ENCODE peak calls at places on chromosomes 3 and 15, in four cellular contexts. J is left ventricle myocardium inferior, R is fibroblast of lung, W is B cell. V is an unnamed sample.

GRCh38 chr3:184726497-184726896 is 14.6 kb upstream of the MAGEF1 start:
- DNase-seq in J (no peak), R (no peak), W (no peak), V (no peak)

GRCh38 chr15:43370310-43370974 is 401 bp downstream of the ZSCAN29 start:
- DNase-seq in J (peak; percentile 15), R (peak; percentile 36), W (no peak), V (peak; percentile 13)

GRCh38 chr3:140765246-140765645 is 87.4 kb downstream of the TRIM42 start:
- DNase-seq in J (no peak), R (no peak), W (no peak), V (no peak)

GRCh38 chr3:78235841-78236240 is 1195.9 kb downstream of the ROBO2 start:
- DNase-seq in J (no peak), R (no peak), W (no peak), V (no peak)

GRCh38 chr15:88646951-88647350 is 8.1 kb downstream of the ISG20 start:
- DNase-seq in J (no peak), R (no peak), W (no peak), V (peak; percentile 0)

GRCh38 chr3:176714034-176714433 is 483.2 kb downstream of the TBL1XR1 start:
- DNase-seq in J (no peak), R (no peak), W (no peak), V (no peak)

GRCh38 chr3:85476891-85477495 is 518.2 kb downstream of the CADM2 start:
- DNase-seq in J (no peak), R (peak; percentile 5), W (no peak), V (no peak)

GRCh38 chr3:55405436-55405835 is 81.7 kb downstream of the WNT5A start:
- DNase-seq in J (no peak), R (peak; percentile 36), W (no peak), V (peak; percentile 26)

GRCh38 chr3:37590328-37591079 is 271.2 kb upstream of the CTDSPL start:
- DNase-seq in J (peak; percentile 50), R (no peak), W (no peak), V (no peak)

GRCh38 chr3:176574736-176575135 is 622.5 kb downstream of the TBL1XR1 start:
- DNase-seq in J (no peak), R (no peak), W (no peak), V (no peak)

GRCh38 chr3:88151358-88151757 is 1.6 kb downstream of the C3orf38 start:
- DNase-seq in J (no peak), R (no peak), W (no peak), V (no peak)

GRCh38 chr3:155242342-155242741 is 51.1 kb downstream of the STRIT1 start:
- DNase-seq in J (no peak), R (peak; percentile 55), W (no peak), V (no peak)

GRCh38 chr15:75662823-75663519 is 15.3 kb downstream of the SNX33 start:
- DNase-seq in J (no peak), R (no peak), W (no peak), V (no peak)

GRCh38 chr15:39300451-39301153 is 280.3 kb upstream of the THBS1 start:
- DNase-seq in J (no peak), R (peak; percentile 50), W (no peak), V (no peak)

GRCh38 chr15:50044406-50044805 is 74.6 kb downstream of the ATP8B4 start:
- DNase-seq in J (no peak), R (no peak), W (no peak), V (no peak)

GRCh38 chr3:116939550-116939949 is 230.0 kb downstream of the TUSC7 start:
- DNase-seq in J (no peak), R (no peak), W (no peak), V (no peak)

GRCh38 chr3:30672959-30673358 is 66.6 kb downstream of the TGFBR2 start:
- DNase-seq in J (no peak), R (no peak), W (no peak), V (no peak)

GRCh38 chr3:125212509-125213372 is at the start of gene SLC12A8:
- DNase-seq in J (no peak), R (no peak), W (peak; percentile 22), V (no peak)

GRCh38 chr15:34721802-34722795 is 32.7 kb downstream of the GJD2 start:
- DNase-seq in J (peak; percentile 73), R (peak; percentile 61), W (no peak), V (no peak)

GRCh38 chr3:159807137-159808028 is 181.3 kb upstream of the IL12A start:
- DNase-seq in J (no peak), R (no peak), W (no peak), V (no peak)

GRCh38 chr3:9884555-9885165 is 4.6 kb upstream of the CIDEC start:
- DNase-seq in J (no peak), R (peak; percentile 77), W (no peak), V (no peak)

GRCh38 chr3:139302084-139302800 is 41.6 kb upstream of the MRPS22 start:
- DNase-seq in J (peak; percentile 46), R (peak; percentile 94), W (no peak), V (no peak)

GRCh38 chr3:122680381-122681293 is at the start of gene PARP14:
- DNase-seq in J (peak; percentile 66), R (peak; percentile 78), W (peak; percentile 83), V (peak; percentile 76)

GRCh38 chr15:34514251-34514760 is 69.1 kb downstream of the GOLGA8B start:
- DNase-seq in J (peak; percentile 55), R (peak; percentile 64), W (peak; percentile 15), V (peak; percentile 40)

GRCh38 chr15:98164573-98164972 is 204.1 kb downstream of the ARRDC4 start:
- DNase-seq in J (no peak), R (no peak), W (no peak), V (no peak)

GRCh38 chr3:196339493-196340254 is 1.5 kb upstream of the TM4SF19 start:
- DNase-seq in J (no peak), R (peak; percentile 67), W (no peak), V (no peak)

GRCh38 chr15:70086636-70087035 is 11.1 kb downstream of the TLE3 start:
- DNase-seq in J (no peak), R (no peak), W (peak; percentile 57), V (no peak)

GRCh38 chr3:55624238-55624637 is 137.1 kb upstream of the WNT5A start:
- DNase-seq in J (no peak), R (no peak), W (no peak), V (no peak)

GRCh38 chr15:60541784-60542617 is 63.1 kb upstream of the ICE2 start:
- DNase-seq in J (no peak), R (no peak), W (no peak), V (peak; percentile 28)

GRCh38 chr3:134057006-134057832 is 27.5 kb upstream of the SLCO2A1 start:
- DNase-seq in J (no peak), R (peak; percentile 35), W (no peak), V (no peak)

GRCh38 chr3:4994823-4995499 is 15.7 kb downstream of the BHLHE40 start:
- DNase-seq in J (peak; percentile 74), R (peak; percentile 74), W (no peak), V (no peak)

GRCh38 chr15:68582236-68582635 is 3.4 kb downstream of the CORO2B start:
- DNase-seq in J (no peak), R (no peak), W (no peak), V (no peak)

GRCh38 chr3:175187586-175187985 is 328.5 kb downstream of the NAALADL2 start:
- DNase-seq in J (no peak), R (no peak), W (no peak), V (no peak)

GRCh38 chr3:119181765-119182164 is 8.4 kb downstream of the UPK1B start:
- DNase-seq in J (no peak), R (no peak), W (no peak), V (no peak)

GRCh38 chr15:82132742-82133141 is 86.9 kb upstream of the MEX3B start:
- DNase-seq in J (no peak), R (peak; percentile 78), W (no peak), V (no peak)

DNA sequence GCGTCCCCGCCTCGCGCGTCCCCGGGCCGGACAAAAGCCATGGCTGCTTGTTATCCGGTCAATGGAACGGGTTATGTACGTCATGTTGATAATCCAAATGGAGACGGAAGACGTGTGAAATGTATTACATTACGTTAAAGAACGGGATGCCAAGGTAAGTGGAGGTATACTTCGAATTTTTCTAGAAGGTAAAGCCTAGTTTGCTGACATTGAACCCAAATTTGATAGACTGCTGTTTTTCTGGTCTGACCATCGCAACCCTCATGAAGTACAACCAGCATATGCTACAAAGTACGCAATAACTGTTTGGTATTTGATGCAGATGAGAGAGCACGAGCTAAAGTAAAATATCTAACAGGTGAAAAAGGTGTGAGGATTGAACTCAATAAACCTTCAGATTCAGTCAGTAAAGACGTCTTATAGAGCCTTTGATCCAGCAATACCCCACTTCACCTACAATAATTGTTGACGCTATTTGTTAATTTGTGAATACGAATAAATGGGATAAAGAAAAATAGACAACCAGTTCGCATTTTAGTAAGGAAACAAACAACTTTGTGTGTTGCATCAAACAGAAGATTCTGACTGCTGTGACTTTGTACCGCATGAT is 19.8 kb downstream of the WDR73 start:
- DNase-seq in J (no peak), R (no peak), W (no peak), V (no peak)
- TF ChIP-seq CTCF in J (no peak), R (no peak), W (no peak), V (no peak)

GRCh38 chr3:14125193-14126016 is 553 bp downstream of the TMEM43 start:
- DNase-seq in J (peak; percentile 42), R (peak; percentile 96), W (peak; percentile 20), V (peak; percentile 75)
- TF ChIP-seq CTCF in J (no peak), R (peak; percentile 28), W (no peak), V (no peak)

DNA sequence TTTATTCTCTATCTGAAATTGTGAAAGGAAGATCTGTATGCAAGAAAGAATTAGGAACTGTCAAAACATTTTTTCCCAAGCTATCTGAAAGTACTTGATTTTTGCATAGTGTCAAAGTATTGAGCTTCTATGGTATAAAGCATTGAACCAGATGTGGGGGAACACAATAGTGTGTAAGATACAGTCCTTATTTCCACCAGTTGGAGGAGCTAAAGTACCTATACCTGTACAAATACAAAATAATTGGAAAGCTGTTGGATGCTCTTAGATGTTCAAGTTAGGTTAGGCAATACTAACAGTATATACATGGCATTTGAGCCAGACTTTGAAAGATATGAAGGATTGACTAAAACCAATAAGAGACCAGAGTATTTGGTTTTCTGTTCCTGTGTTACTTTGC is 148.4 kb downstream of the B3GALNT1 start:
- DNase-seq in J (no peak), R (peak; percentile 46), W (peak; percentile 11), V (no peak)
- TF ChIP-seq CTCF in J (peak; percentile 43), R (no peak), W (peak; percentile 41), V (peak; percentile 35)

GRCh38 chr15:101100593-101101442 is 151.0 kb downstream of the CHSY1 start:
- DNase-seq in J (no peak), R (no peak), W (no peak), V (no peak)
- TF ChIP-seq CTCF in J (no peak), R (no peak), W (no peak), V (no peak)

DNA sequence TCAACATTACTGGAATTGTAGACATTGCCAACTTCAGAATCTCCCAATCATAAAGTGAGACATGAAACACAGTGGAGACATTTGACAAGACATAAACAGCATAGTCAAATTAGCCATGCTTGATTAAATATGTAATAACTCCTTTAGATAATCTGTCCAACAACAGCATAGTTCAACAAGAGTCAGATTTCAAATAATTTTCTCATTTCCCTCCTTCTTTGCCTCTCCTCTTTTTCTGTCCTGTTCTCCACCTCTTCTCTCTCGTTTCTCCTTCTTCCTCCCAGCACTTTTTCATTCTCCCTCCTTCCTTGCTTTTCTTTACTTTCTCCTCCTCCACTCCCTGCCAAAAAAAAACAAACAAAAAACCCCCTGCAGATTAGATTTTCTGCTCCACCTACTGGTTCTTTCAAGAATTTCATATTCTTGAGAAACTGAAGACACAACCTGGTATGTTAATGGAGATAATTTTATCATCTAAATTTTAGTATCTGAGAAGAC is 20.1 kb downstream of the CPOX start:
- DNase-seq in J (no peak), R (peak; percentile 54), W (peak; percentile 21), V (no peak)
- TF ChIP-seq CTCF in J (peak; percentile 39), R (peak; percentile 34), W (peak; percentile 69), V (peak; percentile 87)

V was measured in activated CD8-positive, alpha-beta T cell treated with anti-CD3 and anti-CD28 coated beads for 36 hours.